ENCODE peak calls at places on chromosome 13, in nine cellular contexts. One of them, this sample, is unnamed.

GRCh38 chr13:111302045-111302722 is 18.3 kb upstream of the TEX29 start:
- DNase-seq in fibroblast of mammary gland: no peak
- DNase-seq in lower lobe of right lung: no peak
- DNase-seq in stomach: no peak
- DNase-seq in HL-60: no peak
- DNase-seq in GM23338: no peak
- DNase-seq in adrenal gland: no peak
- DNase-seq in ovary: no peak
- DNase-seq in left ventricle myocardium inferior: no peak
- DNase-seq in this sample: no peak

GRCh38 chr13:29536853-29537252 is 58.6 kb downstream of the SLC7A1 start:
- DNase-seq in fibroblast of mammary gland: no peak
- DNase-seq in lower lobe of right lung: no peak
- DNase-seq in stomach: no peak
- DNase-seq in HL-60: no peak
- DNase-seq in GM23338: no peak
- DNase-seq in adrenal gland: no peak
- DNase-seq in ovary: no peak
- DNase-seq in left ventricle myocardium inferior: no peak
- DNase-seq in this sample: no peak

GRCh38 chr13:36858285-36858684 is 39.3 kb downstream of the RFXAP start:
- DNase-seq in fibroblast of mammary gland: peak
- DNase-seq in lower lobe of right lung: no peak
- DNase-seq in stomach: no peak
- DNase-seq in HL-60: peak
- DNase-seq in GM23338: peak
- DNase-seq in adrenal gland: no peak
- DNase-seq in ovary: no peak
- DNase-seq in left ventricle myocardium inferior: no peak
- DNase-seq in this sample: peak

GRCh38 chr13:25744176-25744575 is 307.6 kb downstream of the SHISA2 start:
- DNase-seq in fibroblast of mammary gland: no peak
- DNase-seq in lower lobe of right lung: no peak
- DNase-seq in stomach: no peak
- DNase-seq in HL-60: peak
- DNase-seq in GM23338: no peak
- DNase-seq in adrenal gland: no peak
- DNase-seq in ovary: no peak
- DNase-seq in left ventricle myocardium inferior: no peak
- DNase-seq in this sample: no peak

GRCh38 chr13:90645582-90645981 is 701.9 kb upstream of the MIR17HG start:
- DNase-seq in fibroblast of mammary gland: no peak
- DNase-seq in lower lobe of right lung: no peak
- DNase-seq in stomach: no peak
- DNase-seq in HL-60: no peak
- DNase-seq in GM23338: no peak
- DNase-seq in adrenal gland: no peak
- DNase-seq in ovary: no peak
- DNase-seq in left ventricle myocardium inferior: no peak
- DNase-seq in this sample: no peak

GRCh38 chr13:47135800-47136658 is 239.2 kb upstream of the HTR2A start:
- DNase-seq in fibroblast of mammary gland: no peak
- DNase-seq in lower lobe of right lung: no peak
- DNase-seq in stomach: no peak
- DNase-seq in HL-60: no peak
- DNase-seq in GM23338: no peak
- DNase-seq in adrenal gland: no peak
- DNase-seq in ovary: no peak
- DNase-seq in left ventricle myocardium inferior: no peak
- DNase-seq in this sample: no peak

GRCh38 chr13:44822291-44822690 is 167.0 kb downstream of the NUFIP1 start:
- DNase-seq in fibroblast of mammary gland: no peak
- DNase-seq in lower lobe of right lung: no peak
- DNase-seq in stomach: no peak
- DNase-seq in HL-60: no peak
- DNase-seq in GM23338: no peak
- DNase-seq in adrenal gland: no peak
- DNase-seq in ovary: no peak
- DNase-seq in left ventricle myocardium inferior: no peak
- DNase-seq in this sample: no peak

GRCh38 chr13:26508885-26509284 is 48.6 kb upstream of the WASF3 start:
- DNase-seq in fibroblast of mammary gland: peak
- DNase-seq in lower lobe of right lung: no peak
- DNase-seq in stomach: peak
- DNase-seq in HL-60: no peak
- DNase-seq in GM23338: no peak
- DNase-seq in adrenal gland: peak
- DNase-seq in ovary: no peak
- DNase-seq in left ventricle myocardium inferior: peak
- DNase-seq in this sample: peak

GRCh38 chr13:80726895-80727294 is 386.0 kb upstream of the SPRY2 start:
- DNase-seq in fibroblast of mammary gland: no peak
- DNase-seq in lower lobe of right lung: no peak
- DNase-seq in stomach: no peak
- DNase-seq in HL-60: no peak
- DNase-seq in GM23338: no peak
- DNase-seq in adrenal gland: no peak
- DNase-seq in ovary: no peak
- DNase-seq in left ventricle myocardium inferior: no peak
- DNase-seq in this sample: no peak

GRCh38 chr13:31731923-31732322 is 7.4 kb upstream of the RXFP2 start:
- DNase-seq in fibroblast of mammary gland: peak
- DNase-seq in lower lobe of right lung: no peak
- DNase-seq in stomach: no peak
- DNase-seq in HL-60: no peak
- DNase-seq in GM23338: no peak
- DNase-seq in adrenal gland: no peak
- DNase-seq in ovary: no peak
- DNase-seq in left ventricle myocardium inferior: no peak
- DNase-seq in this sample: no peak

GRCh38 chr13:91141619-91142061 is 205.8 kb upstream of the MIR17HG start:
- DNase-seq in fibroblast of mammary gland: peak
- DNase-seq in lower lobe of right lung: no peak
- DNase-seq in stomach: no peak
- DNase-seq in HL-60: no peak
- DNase-seq in GM23338: no peak
- DNase-seq in adrenal gland: no peak
- DNase-seq in ovary: no peak
- DNase-seq in left ventricle myocardium inferior: no peak
- DNase-seq in this sample: no peak

GRCh38 chr13:37534181-37534580 is 64.4 kb downstream of the POSTN start:
- DNase-seq in fibroblast of mammary gland: peak
- DNase-seq in lower lobe of right lung: no peak
- DNase-seq in stomach: no peak
- DNase-seq in HL-60: no peak
- DNase-seq in GM23338: no peak
- DNase-seq in adrenal gland: no peak
- DNase-seq in ovary: no peak
- DNase-seq in left ventricle myocardium inferior: no peak
- DNase-seq in this sample: peak

GRCh38 chr13:44259045-44260042 is 114.3 kb upstream of the SERP2 start:
- DNase-seq in fibroblast of mammary gland: peak
- DNase-seq in lower lobe of right lung: peak
- DNase-seq in stomach: peak
- DNase-seq in HL-60: peak
- DNase-seq in GM23338: no peak
- DNase-seq in adrenal gland: peak
- DNase-seq in ovary: peak
- DNase-seq in left ventricle myocardium inferior: no peak
- DNase-seq in this sample: peak

GRCh38 chr13:41554180-41554579 is 96.8 kb downstream of the RGCC start:
- DNase-seq in fibroblast of mammary gland: no peak
- DNase-seq in lower lobe of right lung: no peak
- DNase-seq in stomach: no peak
- DNase-seq in HL-60: no peak
- DNase-seq in GM23338: no peak
- DNase-seq in adrenal gland: no peak
- DNase-seq in ovary: no peak
- DNase-seq in left ventricle myocardium inferior: no peak
- DNase-seq in this sample: no peak

GRCh38 chr13:111586291-111586690 is 265.8 kb downstream of the TEX29 start:
- DNase-seq in fibroblast of mammary gland: no peak
- DNase-seq in lower lobe of right lung: no peak
- DNase-seq in stomach: peak
- DNase-seq in HL-60: no peak
- DNase-seq in GM23338: no peak
- DNase-seq in adrenal gland: no peak
- DNase-seq in ovary: no peak
- DNase-seq in left ventricle myocardium inferior: no peak
- DNase-seq in this sample: no peak

GRCh38 chr13:46154136-46154854 is 27.7 kb downstream of the LCP1 start:
- DNase-seq in fibroblast of mammary gland: no peak
- DNase-seq in lower lobe of right lung: no peak
- DNase-seq in stomach: no peak
- DNase-seq in HL-60: no peak
- DNase-seq in GM23338: no peak
- DNase-seq in adrenal gland: no peak
- DNase-seq in ovary: no peak
- DNase-seq in left ventricle myocardium inferior: no peak
- DNase-seq in this sample: no peak

GRCh38 chr13:39317284-39317683 is 279.0 kb downstream of the NHLRC3 start:
- DNase-seq in fibroblast of mammary gland: peak
- DNase-seq in lower lobe of right lung: no peak
- DNase-seq in stomach: no peak
- DNase-seq in HL-60: no peak
- DNase-seq in GM23338: no peak
- DNase-seq in adrenal gland: peak
- DNase-seq in ovary: peak
- DNase-seq in left ventricle myocardium inferior: peak
- DNase-seq in this sample: peak

GRCh38 chr13:69296130-69296529 is 811.5 kb upstream of the ATXN8OS start:
- DNase-seq in fibroblast of mammary gland: no peak
- DNase-seq in lower lobe of right lung: no peak
- DNase-seq in stomach: no peak
- DNase-seq in HL-60: no peak
- DNase-seq in GM23338: no peak
- DNase-seq in adrenal gland: no peak
- DNase-seq in ovary: no peak
- DNase-seq in left ventricle myocardium inferior: no peak
- DNase-seq in this sample: no peak

GRCh38 chr13:42893346-42893745 is 98.7 kb downstream of the EPSTI1 start:
- DNase-seq in fibroblast of mammary gland: peak
- DNase-seq in lower lobe of right lung: no peak
- DNase-seq in stomach: no peak
- DNase-seq in HL-60: no peak
- DNase-seq in GM23338: no peak
- DNase-seq in adrenal gland: peak
- DNase-seq in ovary: no peak
- DNase-seq in left ventricle myocardium inferior: no peak
- DNase-seq in this sample: peak

DNA sequence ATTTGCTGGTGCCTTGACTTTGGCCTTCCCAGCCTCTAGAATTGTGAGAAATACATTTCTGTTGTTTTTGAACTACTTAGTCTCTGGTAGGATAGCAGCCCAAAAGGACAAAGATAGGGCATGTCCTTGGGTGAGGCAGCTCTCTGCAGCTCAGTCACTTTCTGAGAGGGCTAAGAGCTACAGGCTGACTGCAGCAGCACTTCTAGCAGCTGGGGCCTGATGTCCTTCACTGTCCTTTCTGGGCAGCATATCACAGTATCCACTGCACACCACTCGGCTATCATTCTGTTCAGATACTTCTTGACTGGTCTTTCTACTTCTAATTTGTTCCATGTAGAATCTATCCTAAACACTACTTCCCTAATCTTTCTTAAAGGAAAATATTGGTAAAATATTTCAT is 68.5 kb upstream of the CLDN10 start:
- DNase-seq in fibroblast of mammary gland: no peak
- DNase-seq in lower lobe of right lung: no peak
- DNase-seq in stomach: no peak
- DNase-seq in HL-60: no peak
- DNase-seq in GM23338: no peak
- DNase-seq in adrenal gland: no peak
- DNase-seq in ovary: no peak
- DNase-seq in left ventricle myocardium inferior: no peak
- DNase-seq in this sample: no peak
- TF ChIP-seq CTCF in fibroblast of mammary gland: no peak
- TF ChIP-seq CTCF in lower lobe of right lung: no peak
- TF ChIP-seq CTCF in stomach: no peak
- TF ChIP-seq CTCF in HL-60: no peak
- TF ChIP-seq CTCF in GM23338: no peak
- TF ChIP-seq CTCF in adrenal gland: no peak
- TF ChIP-seq CTCF in ovary: no peak
- TF ChIP-seq CTCF in left ventricle myocardium inferior: no peak
- TF ChIP-seq CTCF in this sample: no peak

DNA sequence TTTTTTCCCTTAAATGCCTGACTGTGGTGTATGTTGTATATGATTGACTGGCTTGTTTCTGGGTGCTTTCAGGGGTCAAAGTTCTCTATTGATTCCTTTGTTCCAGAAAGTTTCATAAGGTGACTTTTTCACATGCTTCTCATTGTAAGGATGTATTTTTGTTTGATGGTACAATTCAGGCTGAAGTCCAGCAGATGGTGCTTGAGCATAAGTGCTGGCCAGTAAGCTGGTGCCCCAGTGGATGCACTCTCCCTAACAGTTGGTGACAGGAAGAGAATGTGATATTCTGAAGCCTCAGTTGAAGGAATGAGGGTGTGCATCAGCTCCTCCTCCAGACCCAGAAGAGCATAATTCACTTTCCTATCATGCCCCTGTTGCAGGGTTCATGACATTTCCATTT is 1941.6 kb upstream of the PRR20A start:
- DNase-seq in fibroblast of mammary gland: no peak
- DNase-seq in lower lobe of right lung: no peak
- DNase-seq in stomach: no peak
- DNase-seq in HL-60: no peak
- DNase-seq in GM23338: peak
- DNase-seq in adrenal gland: no peak
- DNase-seq in ovary: no peak
- DNase-seq in left ventricle myocardium inferior: no peak
- DNase-seq in this sample: no peak
- TF ChIP-seq CTCF in fibroblast of mammary gland: no peak
- TF ChIP-seq CTCF in lower lobe of right lung: no peak
- TF ChIP-seq CTCF in stomach: no peak
- TF ChIP-seq CTCF in HL-60: no peak
- TF ChIP-seq CTCF in GM23338: peak
- TF ChIP-seq CTCF in adrenal gland: no peak
- TF ChIP-seq CTCF in ovary: no peak
- TF ChIP-seq CTCF in left ventricle myocardium inferior: no peak
- TF ChIP-seq CTCF in this sample: no peak

DNA sequence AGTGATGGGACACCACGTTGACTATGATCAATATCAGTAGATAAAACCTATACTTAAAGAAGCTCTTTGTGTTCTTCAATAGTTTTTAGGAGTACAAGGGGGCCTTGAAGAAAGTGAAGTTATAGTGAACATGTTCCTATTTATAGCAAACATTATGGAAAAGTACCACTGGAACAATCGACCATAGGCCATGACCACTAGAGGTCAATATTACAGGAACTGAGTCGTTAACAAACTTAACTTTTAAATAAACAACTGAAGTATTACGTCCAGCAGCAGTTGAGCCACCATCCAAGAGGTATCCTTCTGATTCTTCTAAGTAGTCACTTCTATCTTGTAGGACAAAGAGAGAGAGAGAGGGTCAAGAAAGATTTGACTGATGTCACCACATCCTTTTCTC is 391.0 kb upstream of the SLITRK5 start:
- DNase-seq in fibroblast of mammary gland: no peak
- DNase-seq in lower lobe of right lung: no peak
- DNase-seq in stomach: no peak
- DNase-seq in HL-60: no peak
- DNase-seq in GM23338: peak
- DNase-seq in adrenal gland: no peak
- DNase-seq in ovary: no peak
- DNase-seq in left ventricle myocardium inferior: no peak
- DNase-seq in this sample: no peak
- TF ChIP-seq CTCF in fibroblast of mammary gland: peak
- TF ChIP-seq CTCF in lower lobe of right lung: no peak
- TF ChIP-seq CTCF in stomach: no peak
- TF ChIP-seq CTCF in HL-60: no peak
- TF ChIP-seq CTCF in GM23338: peak
- TF ChIP-seq CTCF in adrenal gland: no peak
- TF ChIP-seq CTCF in ovary: no peak
- TF ChIP-seq CTCF in left ventricle myocardium inferior: no peak
- TF ChIP-seq CTCF in this sample: no peak

GRCh38 chr13:106535552-106536243 is at the start of gene EFNB2:
- DNase-seq in fibroblast of mammary gland: peak
- DNase-seq in lower lobe of right lung: peak
- DNase-seq in stomach: peak
- DNase-seq in HL-60: peak
- DNase-seq in GM23338: peak
- DNase-seq in adrenal gland: peak
- DNase-seq in ovary: peak
- DNase-seq in left ventricle myocardium inferior: peak
- DNase-seq in this sample: peak
- TF ChIP-seq CTCF in fibroblast of mammary gland: no peak
- TF ChIP-seq CTCF in lower lobe of right lung: no peak
- TF ChIP-seq CTCF in stomach: no peak
- TF ChIP-seq CTCF in HL-60: no peak
- TF ChIP-seq CTCF in GM23338: peak
- TF ChIP-seq CTCF in adrenal gland: no peak
- TF ChIP-seq CTCF in ovary: no peak
- TF ChIP-seq CTCF in left ventricle myocardium inferior: no peak
- TF ChIP-seq CTCF in this sample: no peak